ENCODE peak calls at places on chromosomes 4 and X, in nine cellular contexts. One of them, this sample, is unnamed.

GRCh38 chrX:137352101-137352660 is 213.7 kb upstream of the ZIC3 start:
- DNase-seq in activated CD4-positive, alpha-beta T cell treated with anti-CD3 and anti-CD28 coated beads, Interleukin-2, amount 10 ng/mL, durations not matched to agents 7 days and 5 days: no peak
- DNase-seq in progenitor cell of endocrine pancreas: no peak
- DNase-seq in mesothelial cell of epicardium: no peak
- DNase-seq in posterior cingulate gyrus: no peak
- DNase-seq in HFFc6: no peak
- DNase-seq in body of pancreas: no peak
- DNase-seq in stimulated activated CD4-positive, alpha-beta T cell treated with anti-CD3 and anti-CD28 coated beads, Interleukin-12 subunit alpha, Interleukin-12 subunit beta, amount 100 ng/mL, for 48 hours: no peak
- DNase-seq in fibroblast of pulmonary artery: no peak
- DNase-seq in this sample: no peak

GRCh38 chr4:38088321-38088720 is 128.1 kb downstream of the PTTG2 start:
- DNase-seq in activated CD4-positive, alpha-beta T cell treated with anti-CD3 and anti-CD28 coated beads, Interleukin-2, amount 10 ng/mL, durations not matched to agents 7 days and 5 days: no peak
- DNase-seq in progenitor cell of endocrine pancreas: no peak
- DNase-seq in mesothelial cell of epicardium: no peak
- DNase-seq in posterior cingulate gyrus: no peak
- DNase-seq in HFFc6: no peak
- DNase-seq in body of pancreas: no peak
- DNase-seq in stimulated activated CD4-positive, alpha-beta T cell treated with anti-CD3 and anti-CD28 coated beads, Interleukin-12 subunit alpha, Interleukin-12 subunit beta, amount 100 ng/mL, for 48 hours: no peak
- DNase-seq in fibroblast of pulmonary artery: no peak
- DNase-seq in this sample: no peak

GRCh38 chr4:16544251-16544721 is 318.0 kb upstream of the TAPT1 start:
- DNase-seq in activated CD4-positive, alpha-beta T cell treated with anti-CD3 and anti-CD28 coated beads, Interleukin-2, amount 10 ng/mL, durations not matched to agents 7 days and 5 days: no peak
- DNase-seq in progenitor cell of endocrine pancreas: no peak
- DNase-seq in mesothelial cell of epicardium: no peak
- DNase-seq in posterior cingulate gyrus: peak; percentile 67
- DNase-seq in HFFc6: no peak
- DNase-seq in body of pancreas: peak; percentile 47
- DNase-seq in stimulated activated CD4-positive, alpha-beta T cell treated with anti-CD3 and anti-CD28 coated beads, Interleukin-12 subunit alpha, Interleukin-12 subunit beta, amount 100 ng/mL, for 48 hours: no peak
- DNase-seq in fibroblast of pulmonary artery: peak; percentile 56
- DNase-seq in this sample: no peak

GRCh38 chr4:76434901-76435688 is at the start of gene SHROOM3:
- DNase-seq in activated CD4-positive, alpha-beta T cell treated with anti-CD3 and anti-CD28 coated beads, Interleukin-2, amount 10 ng/mL, durations not matched to agents 7 days and 5 days: no peak
- DNase-seq in progenitor cell of endocrine pancreas: no peak
- DNase-seq in mesothelial cell of epicardium: no peak
- DNase-seq in posterior cingulate gyrus: no peak
- DNase-seq in HFFc6: peak; percentile 29
- DNase-seq in body of pancreas: no peak
- DNase-seq in stimulated activated CD4-positive, alpha-beta T cell treated with anti-CD3 and anti-CD28 coated beads, Interleukin-12 subunit alpha, Interleukin-12 subunit beta, amount 100 ng/mL, for 48 hours: no peak
- DNase-seq in fibroblast of pulmonary artery: no peak
- DNase-seq in this sample: peak; percentile 17

GRCh38 chr4:99062120-99062519 is 26.5 kb downstream of the ADH5 start:
- DNase-seq in activated CD4-positive, alpha-beta T cell treated with anti-CD3 and anti-CD28 coated beads, Interleukin-2, amount 10 ng/mL, durations not matched to agents 7 days and 5 days: no peak
- DNase-seq in progenitor cell of endocrine pancreas: no peak
- DNase-seq in mesothelial cell of epicardium: no peak
- DNase-seq in posterior cingulate gyrus: no peak
- DNase-seq in HFFc6: no peak
- DNase-seq in body of pancreas: no peak
- DNase-seq in stimulated activated CD4-positive, alpha-beta T cell treated with anti-CD3 and anti-CD28 coated beads, Interleukin-12 subunit alpha, Interleukin-12 subunit beta, amount 100 ng/mL, for 48 hours: no peak
- DNase-seq in fibroblast of pulmonary artery: no peak
- DNase-seq in this sample: no peak

GRCh38 chr4:54227261-54228063 is 1.6 kb upstream of the PDGFRA start:
- DNase-seq in activated CD4-positive, alpha-beta T cell treated with anti-CD3 and anti-CD28 coated beads, Interleukin-2, amount 10 ng/mL, durations not matched to agents 7 days and 5 days: no peak
- DNase-seq in progenitor cell of endocrine pancreas: no peak
- DNase-seq in mesothelial cell of epicardium: peak; percentile 52
- DNase-seq in posterior cingulate gyrus: peak; percentile 68
- DNase-seq in HFFc6: peak; percentile 68
- DNase-seq in body of pancreas: no peak
- DNase-seq in stimulated activated CD4-positive, alpha-beta T cell treated with anti-CD3 and anti-CD28 coated beads, Interleukin-12 subunit alpha, Interleukin-12 subunit beta, amount 100 ng/mL, for 48 hours: no peak
- DNase-seq in fibroblast of pulmonary artery: peak; percentile 76
- DNase-seq in this sample: no peak

GRCh38 chrX:33434256-33435092 is 223.1 kb upstream of the DMD start:
- DNase-seq in activated CD4-positive, alpha-beta T cell treated with anti-CD3 and anti-CD28 coated beads, Interleukin-2, amount 10 ng/mL, durations not matched to agents 7 days and 5 days: peak; percentile 22
- DNase-seq in progenitor cell of endocrine pancreas: peak; percentile 70
- DNase-seq in mesothelial cell of epicardium: peak; percentile 82
- DNase-seq in posterior cingulate gyrus: peak; percentile 68
- DNase-seq in HFFc6: peak; percentile 7
- DNase-seq in body of pancreas: peak; percentile 46
- DNase-seq in stimulated activated CD4-positive, alpha-beta T cell treated with anti-CD3 and anti-CD28 coated beads, Interleukin-12 subunit alpha, Interleukin-12 subunit beta, amount 100 ng/mL, for 48 hours: peak; percentile 2
- DNase-seq in fibroblast of pulmonary artery: peak; percentile 51
- DNase-seq in this sample: peak; percentile 19

GRCh38 chrX:93673056-93673868 is at the start of gene NAP1L3:
- DNase-seq in activated CD4-positive, alpha-beta T cell treated with anti-CD3 and anti-CD28 coated beads, Interleukin-2, amount 10 ng/mL, durations not matched to agents 7 days and 5 days: peak; percentile 56
- DNase-seq in progenitor cell of endocrine pancreas: peak; percentile 64
- DNase-seq in mesothelial cell of epicardium: peak; percentile 86
- DNase-seq in posterior cingulate gyrus: peak; percentile 94
- DNase-seq in HFFc6: peak; percentile 78
- DNase-seq in body of pancreas: peak; percentile 62
- DNase-seq in stimulated activated CD4-positive, alpha-beta T cell treated with anti-CD3 and anti-CD28 coated beads, Interleukin-12 subunit alpha, Interleukin-12 subunit beta, amount 100 ng/mL, for 48 hours: peak; percentile 49
- DNase-seq in fibroblast of pulmonary artery: peak; percentile 71
- DNase-seq in this sample: peak; percentile 38

GRCh38 chrX:15451913-15452312 is 41.2 kb downstream of the PIR start:
- DNase-seq in activated CD4-positive, alpha-beta T cell treated with anti-CD3 and anti-CD28 coated beads, Interleukin-2, amount 10 ng/mL, durations not matched to agents 7 days and 5 days: no peak
- DNase-seq in progenitor cell of endocrine pancreas: no peak
- DNase-seq in mesothelial cell of epicardium: no peak
- DNase-seq in posterior cingulate gyrus: no peak
- DNase-seq in HFFc6: no peak
- DNase-seq in body of pancreas: peak; percentile 2
- DNase-seq in stimulated activated CD4-positive, alpha-beta T cell treated with anti-CD3 and anti-CD28 coated beads, Interleukin-12 subunit alpha, Interleukin-12 subunit beta, amount 100 ng/mL, for 48 hours: no peak
- DNase-seq in fibroblast of pulmonary artery: peak; percentile 22
- DNase-seq in this sample: peak; percentile 27

GRCh38 chr4:48258845-48259397 is 10.7 kb downstream of the TEC start:
- DNase-seq in activated CD4-positive, alpha-beta T cell treated with anti-CD3 and anti-CD28 coated beads, Interleukin-2, amount 10 ng/mL, durations not matched to agents 7 days and 5 days: no peak
- DNase-seq in progenitor cell of endocrine pancreas: no peak
- DNase-seq in mesothelial cell of epicardium: no peak
- DNase-seq in posterior cingulate gyrus: no peak
- DNase-seq in HFFc6: no peak
- DNase-seq in body of pancreas: no peak
- DNase-seq in stimulated activated CD4-positive, alpha-beta T cell treated with anti-CD3 and anti-CD28 coated beads, Interleukin-12 subunit alpha, Interleukin-12 subunit beta, amount 100 ng/mL, for 48 hours: no peak
- DNase-seq in fibroblast of pulmonary artery: no peak
- DNase-seq in this sample: no peak

GRCh38 chr4:38046735-38047487 is 86.7 kb downstream of the PTTG2 start:
- DNase-seq in activated CD4-positive, alpha-beta T cell treated with anti-CD3 and anti-CD28 coated beads, Interleukin-2, amount 10 ng/mL, durations not matched to agents 7 days and 5 days: no peak
- DNase-seq in progenitor cell of endocrine pancreas: no peak
- DNase-seq in mesothelial cell of epicardium: no peak
- DNase-seq in posterior cingulate gyrus: no peak
- DNase-seq in HFFc6: no peak
- DNase-seq in body of pancreas: no peak
- DNase-seq in stimulated activated CD4-positive, alpha-beta T cell treated with anti-CD3 and anti-CD28 coated beads, Interleukin-12 subunit alpha, Interleukin-12 subunit beta, amount 100 ng/mL, for 48 hours: no peak
- DNase-seq in fibroblast of pulmonary artery: no peak
- DNase-seq in this sample: no peak

GRCh38 chr4:24279492-24279891 is 304.9 kb downstream of the DHX15 start:
- DNase-seq in activated CD4-positive, alpha-beta T cell treated with anti-CD3 and anti-CD28 coated beads, Interleukin-2, amount 10 ng/mL, durations not matched to agents 7 days and 5 days: no peak
- DNase-seq in progenitor cell of endocrine pancreas: no peak
- DNase-seq in mesothelial cell of epicardium: no peak
- DNase-seq in posterior cingulate gyrus: peak; percentile 73
- DNase-seq in HFFc6: no peak
- DNase-seq in body of pancreas: no peak
- DNase-seq in stimulated activated CD4-positive, alpha-beta T cell treated with anti-CD3 and anti-CD28 coated beads, Interleukin-12 subunit alpha, Interleukin-12 subunit beta, amount 100 ng/mL, for 48 hours: no peak
- DNase-seq in fibroblast of pulmonary artery: no peak
- DNase-seq in this sample: no peak

GRCh38 chrX:72621619-72622485 is 49.2 kb upstream of the HDAC8 start:
- DNase-seq in activated CD4-positive, alpha-beta T cell treated with anti-CD3 and anti-CD28 coated beads, Interleukin-2, amount 10 ng/mL, durations not matched to agents 7 days and 5 days: no peak
- DNase-seq in progenitor cell of endocrine pancreas: no peak
- DNase-seq in mesothelial cell of epicardium: no peak
- DNase-seq in posterior cingulate gyrus: no peak
- DNase-seq in HFFc6: peak; percentile 55
- DNase-seq in body of pancreas: no peak
- DNase-seq in stimulated activated CD4-positive, alpha-beta T cell treated with anti-CD3 and anti-CD28 coated beads, Interleukin-12 subunit alpha, Interleukin-12 subunit beta, amount 100 ng/mL, for 48 hours: no peak
- DNase-seq in fibroblast of pulmonary artery: peak; percentile 53
- DNase-seq in this sample: no peak

GRCh38 chr4:98929341-98930267 is 671 bp upstream of the EIF4E start:
- DNase-seq in activated CD4-positive, alpha-beta T cell treated with anti-CD3 and anti-CD28 coated beads, Interleukin-2, amount 10 ng/mL, durations not matched to agents 7 days and 5 days: peak; percentile 56
- DNase-seq in progenitor cell of endocrine pancreas: peak; percentile 15
- DNase-seq in mesothelial cell of epicardium: no peak
- DNase-seq in posterior cingulate gyrus: no peak
- DNase-seq in HFFc6: peak; percentile 99
- DNase-seq in body of pancreas: peak; percentile 76
- DNase-seq in stimulated activated CD4-positive, alpha-beta T cell treated with anti-CD3 and anti-CD28 coated beads, Interleukin-12 subunit alpha, Interleukin-12 subunit beta, amount 100 ng/mL, for 48 hours: peak; percentile 31
- DNase-seq in fibroblast of pulmonary artery: peak; percentile 89
- DNase-seq in this sample: peak; percentile 33

GRCh38 chr4:185717018-185717726 is 94.8 kb downstream of the SORBS2 start:
- DNase-seq in activated CD4-positive, alpha-beta T cell treated with anti-CD3 and anti-CD28 coated beads, Interleukin-2, amount 10 ng/mL, durations not matched to agents 7 days and 5 days: no peak
- DNase-seq in progenitor cell of endocrine pancreas: no peak
- DNase-seq in mesothelial cell of epicardium: no peak
- DNase-seq in posterior cingulate gyrus: no peak
- DNase-seq in HFFc6: no peak
- DNase-seq in body of pancreas: peak; percentile 50
- DNase-seq in stimulated activated CD4-positive, alpha-beta T cell treated with anti-CD3 and anti-CD28 coated beads, Interleukin-12 subunit alpha, Interleukin-12 subunit beta, amount 100 ng/mL, for 48 hours: no peak
- DNase-seq in fibroblast of pulmonary artery: no peak
- DNase-seq in this sample: no peak

GRCh38 chr4:151409470-151410313 is 716 bp downstream of the FHIP1A start:
- DNase-seq in activated CD4-positive, alpha-beta T cell treated with anti-CD3 and anti-CD28 coated beads, Interleukin-2, amount 10 ng/mL, durations not matched to agents 7 days and 5 days: no peak
- DNase-seq in progenitor cell of endocrine pancreas: peak; percentile 30
- DNase-seq in mesothelial cell of epicardium: peak; percentile 49
- DNase-seq in posterior cingulate gyrus: no peak
- DNase-seq in HFFc6: no peak
- DNase-seq in body of pancreas: peak; percentile 56
- DNase-seq in stimulated activated CD4-positive, alpha-beta T cell treated with anti-CD3 and anti-CD28 coated beads, Interleukin-12 subunit alpha, Interleukin-12 subunit beta, amount 100 ng/mL, for 48 hours: no peak
- DNase-seq in fibroblast of pulmonary artery: peak; percentile 26
- DNase-seq in this sample: peak; percentile 62

GRCh38 chrX:123873956-123874355 is 14.1 kb downstream of the XIAP start:
- DNase-seq in activated CD4-positive, alpha-beta T cell treated with anti-CD3 and anti-CD28 coated beads, Interleukin-2, amount 10 ng/mL, durations not matched to agents 7 days and 5 days: no peak
- DNase-seq in progenitor cell of endocrine pancreas: no peak
- DNase-seq in mesothelial cell of epicardium: no peak
- DNase-seq in posterior cingulate gyrus: no peak
- DNase-seq in HFFc6: no peak
- DNase-seq in body of pancreas: no peak
- DNase-seq in stimulated activated CD4-positive, alpha-beta T cell treated with anti-CD3 and anti-CD28 coated beads, Interleukin-12 subunit alpha, Interleukin-12 subunit beta, amount 100 ng/mL, for 48 hours: no peak
- DNase-seq in fibroblast of pulmonary artery: no peak
- DNase-seq in this sample: no peak

GRCh38 chr4:112968456-112969159 is 80.8 kb upstream of the ANK2 start:
- DNase-seq in activated CD4-positive, alpha-beta T cell treated with anti-CD3 and anti-CD28 coated beads, Interleukin-2, amount 10 ng/mL, durations not matched to agents 7 days and 5 days: no peak
- DNase-seq in progenitor cell of endocrine pancreas: no peak
- DNase-seq in mesothelial cell of epicardium: no peak
- DNase-seq in posterior cingulate gyrus: no peak
- DNase-seq in HFFc6: peak; percentile 36
- DNase-seq in body of pancreas: no peak
- DNase-seq in stimulated activated CD4-positive, alpha-beta T cell treated with anti-CD3 and anti-CD28 coated beads, Interleukin-12 subunit alpha, Interleukin-12 subunit beta, amount 100 ng/mL, for 48 hours: no peak
- DNase-seq in fibroblast of pulmonary artery: peak; percentile 32
- DNase-seq in this sample: no peak

GRCh38 chrX:119105826-119106225 is 21.8 kb downstream of the KIAA1210 start:
- DNase-seq in activated CD4-positive, alpha-beta T cell treated with anti-CD3 and anti-CD28 coated beads, Interleukin-2, amount 10 ng/mL, durations not matched to agents 7 days and 5 days: no peak
- DNase-seq in progenitor cell of endocrine pancreas: no peak
- DNase-seq in mesothelial cell of epicardium: no peak
- DNase-seq in posterior cingulate gyrus: no peak
- DNase-seq in HFFc6: peak; percentile 9
- DNase-seq in body of pancreas: no peak
- DNase-seq in stimulated activated CD4-positive, alpha-beta T cell treated with anti-CD3 and anti-CD28 coated beads, Interleukin-12 subunit alpha, Interleukin-12 subunit beta, amount 100 ng/mL, for 48 hours: no peak
- DNase-seq in fibroblast of pulmonary artery: peak; percentile 14
- DNase-seq in this sample: no peak

GRCh38 chr4:139700568-139700967 is 34.9 kb downstream of the MGST2 start:
- DNase-seq in activated CD4-positive, alpha-beta T cell treated with anti-CD3 and anti-CD28 coated beads, Interleukin-2, amount 10 ng/mL, durations not matched to agents 7 days and 5 days: no peak
- DNase-seq in progenitor cell of endocrine pancreas: no peak
- DNase-seq in mesothelial cell of epicardium: no peak
- DNase-seq in posterior cingulate gyrus: no peak
- DNase-seq in HFFc6: no peak
- DNase-seq in body of pancreas: no peak
- DNase-seq in stimulated activated CD4-positive, alpha-beta T cell treated with anti-CD3 and anti-CD28 coated beads, Interleukin-12 subunit alpha, Interleukin-12 subunit beta, amount 100 ng/mL, for 48 hours: no peak
- DNase-seq in fibroblast of pulmonary artery: no peak
- DNase-seq in this sample: no peak

GRCh38 chrX:18884916-18885315 is 99.0 kb downstream of the PHKA2 start:
- DNase-seq in activated CD4-positive, alpha-beta T cell treated with anti-CD3 and anti-CD28 coated beads, Interleukin-2, amount 10 ng/mL, durations not matched to agents 7 days and 5 days: no peak
- DNase-seq in progenitor cell of endocrine pancreas: no peak
- DNase-seq in mesothelial cell of epicardium: no peak
- DNase-seq in posterior cingulate gyrus: no peak
- DNase-seq in HFFc6: no peak
- DNase-seq in body of pancreas: no peak
- DNase-seq in stimulated activated CD4-positive, alpha-beta T cell treated with anti-CD3 and anti-CD28 coated beads, Interleukin-12 subunit alpha, Interleukin-12 subunit beta, amount 100 ng/mL, for 48 hours: no peak
- DNase-seq in fibroblast of pulmonary artery: no peak
- DNase-seq in this sample: no peak